ENCODE peak calls at places on chromosomes 1 and 21, in eight cellular contexts. One of them, this sample, is unnamed.

GRCh38 chr1:227886993-227887696 is 60.6 kb downstream of the WNT9A start:
- DNase-seq in activated T-cell treated with anti-CD3 and anti-CD28 coated beads, Interleukin-2, amount 50 U/mL, for 72 hours: peak
- DNase-seq in foreskin melanocyte: no peak
- DNase-seq in A172: no peak
- DNase-seq in NCI-H510A: peak
- DNase-seq in HEK293T: no peak
- DNase-seq in HFF-Myc: peak
- DNase-seq in transverse colon: peak
- DNase-seq in this sample: no peak

GRCh38 chr1:212858461-212859265 is 588 bp downstream of the FLVCR1 start:
- DNase-seq in foreskin melanocyte: no peak
- DNase-seq in HFF-Myc: no peak
- DNase-seq in A172: peak
- DNase-seq in transverse colon: peak
- DNase-seq in activated T-cell treated with anti-CD3 and anti-CD28 coated beads, Interleukin-2, amount 50 U/mL, for 72 hours: peak
- DNase-seq in HEK293T: peak
- DNase-seq in NCI-H510A: peak
- DNase-seq in this sample: peak

GRCh38 chr1:34879230-34879629 is 19.7 kb upstream of the SMIM12 start:
- DNase-seq in A172: no peak
- DNase-seq in foreskin melanocyte: no peak
- DNase-seq in activated T-cell treated with anti-CD3 and anti-CD28 coated beads, Interleukin-2, amount 50 U/mL, for 72 hours: no peak
- DNase-seq in HFF-Myc: no peak
- DNase-seq in transverse colon: no peak
- DNase-seq in HEK293T: no peak
- DNase-seq in NCI-H510A: no peak
- DNase-seq in this sample: no peak

GRCh38 chr1:184075040-184076029 is 23.8 kb downstream of the TSEN15 start:
- DNase-seq in A172: peak
- DNase-seq in HEK293T: peak
- DNase-seq in NCI-H510A: peak
- DNase-seq in foreskin melanocyte: peak
- DNase-seq in HFF-Myc: peak
- DNase-seq in activated T-cell treated with anti-CD3 and anti-CD28 coated beads, Interleukin-2, amount 50 U/mL, for 72 hours: peak
- DNase-seq in transverse colon: peak
- DNase-seq in this sample: peak

GRCh38 chr1:197103295-197103694 is 36.2 kb upstream of the F13B start:
- DNase-seq in HFF-Myc: no peak
- DNase-seq in foreskin melanocyte: no peak
- DNase-seq in activated T-cell treated with anti-CD3 and anti-CD28 coated beads, Interleukin-2, amount 50 U/mL, for 72 hours: no peak
- DNase-seq in NCI-H510A: no peak
- DNase-seq in A172: no peak
- DNase-seq in transverse colon: no peak
- DNase-seq in HEK293T: no peak
- DNase-seq in this sample: no peak

GRCh38 chr21:44384968-44385367 is 31.5 kb downstream of the TRPM2 start:
- DNase-seq in HEK293T: no peak
- DNase-seq in foreskin melanocyte: no peak
- DNase-seq in activated T-cell treated with anti-CD3 and anti-CD28 coated beads, Interleukin-2, amount 50 U/mL, for 72 hours: no peak
- DNase-seq in HFF-Myc: no peak
- DNase-seq in A172: no peak
- DNase-seq in NCI-H510A: no peak
- DNase-seq in transverse colon: no peak
- DNase-seq in this sample: no peak

GRCh38 chr21:41366522-41367151 is 4.8 kb downstream of the MX2 start:
- DNase-seq in NCI-H510A: peak
- DNase-seq in transverse colon: peak
- DNase-seq in foreskin melanocyte: no peak
- DNase-seq in activated T-cell treated with anti-CD3 and anti-CD28 coated beads, Interleukin-2, amount 50 U/mL, for 72 hours: peak
- DNase-seq in HEK293T: no peak
- DNase-seq in HFF-Myc: no peak
- DNase-seq in A172: peak
- DNase-seq in this sample: peak

GRCh38 chr1:147171399-147172167 is 687 bp downstream of the PRKAB2 start:
- DNase-seq in transverse colon: peak
- DNase-seq in activated T-cell treated with anti-CD3 and anti-CD28 coated beads, Interleukin-2, amount 50 U/mL, for 72 hours: no peak
- DNase-seq in A172: peak
- DNase-seq in NCI-H510A: no peak
- DNase-seq in HEK293T: peak
- DNase-seq in foreskin melanocyte: no peak
- DNase-seq in HFF-Myc: no peak
- DNase-seq in this sample: peak

GRCh38 chr1:226954777-226955176 is 14.7 kb downstream of the COQ8A start:
- DNase-seq in foreskin melanocyte: no peak
- DNase-seq in activated T-cell treated with anti-CD3 and anti-CD28 coated beads, Interleukin-2, amount 50 U/mL, for 72 hours: no peak
- DNase-seq in HEK293T: no peak
- DNase-seq in A172: no peak
- DNase-seq in HFF-Myc: no peak
- DNase-seq in transverse colon: no peak
- DNase-seq in NCI-H510A: no peak
- DNase-seq in this sample: no peak

GRCh38 chr1:31523769-31524168 is 52.5 kb upstream of the TINAGL1 start:
- DNase-seq in activated T-cell treated with anti-CD3 and anti-CD28 coated beads, Interleukin-2, amount 50 U/mL, for 72 hours: no peak
- DNase-seq in foreskin melanocyte: no peak
- DNase-seq in HFF-Myc: no peak
- DNase-seq in HEK293T: no peak
- DNase-seq in A172: peak
- DNase-seq in transverse colon: peak
- DNase-seq in NCI-H510A: no peak
- DNase-seq in this sample: no peak

GRCh38 chr21:25735895-25736597 is 1.3 kb downstream of the GABPA start:
- DNase-seq in HFF-Myc: no peak
- DNase-seq in activated T-cell treated with anti-CD3 and anti-CD28 coated beads, Interleukin-2, amount 50 U/mL, for 72 hours: no peak
- DNase-seq in HEK293T: no peak
- DNase-seq in NCI-H510A: no peak
- DNase-seq in A172: peak
- DNase-seq in transverse colon: no peak
- DNase-seq in foreskin melanocyte: peak
- DNase-seq in this sample: no peak

GRCh38 chr1:12095822-12096263 is 32.7 kb downstream of the TNFRSF8 start:
- DNase-seq in activated T-cell treated with anti-CD3 and anti-CD28 coated beads, Interleukin-2, amount 50 U/mL, for 72 hours: no peak
- DNase-seq in NCI-H510A: no peak
- DNase-seq in A172: peak
- DNase-seq in foreskin melanocyte: no peak
- DNase-seq in HFF-Myc: peak
- DNase-seq in HEK293T: peak
- DNase-seq in transverse colon: no peak
- DNase-seq in this sample: no peak

GRCh38 chr1:67347688-67348472 is 40.2 kb downstream of the IL12RB2 start:
- DNase-seq in HEK293T: peak
- DNase-seq in NCI-H510A: peak
- DNase-seq in HFF-Myc: no peak
- DNase-seq in transverse colon: peak
- DNase-seq in A172: peak
- DNase-seq in foreskin melanocyte: peak
- DNase-seq in activated T-cell treated with anti-CD3 and anti-CD28 coated beads, Interleukin-2, amount 50 U/mL, for 72 hours: no peak
- DNase-seq in this sample: peak

GRCh38 chr1:143643148-143643885 is 328.5 kb downstream of the FAM72C start:
- DNase-seq in HEK293T: no peak
- DNase-seq in transverse colon: no peak
- DNase-seq in activated T-cell treated with anti-CD3 and anti-CD28 coated beads, Interleukin-2, amount 50 U/mL, for 72 hours: no peak
- DNase-seq in NCI-H510A: no peak
- DNase-seq in HFF-Myc: no peak
- DNase-seq in foreskin melanocyte: no peak
- DNase-seq in A172: no peak
- DNase-seq in this sample: no peak

GRCh38 chr1:30677471-30677870 is 45.9 kb downstream of the MATN1 start:
- DNase-seq in HEK293T: no peak
- DNase-seq in activated T-cell treated with anti-CD3 and anti-CD28 coated beads, Interleukin-2, amount 50 U/mL, for 72 hours: no peak
- DNase-seq in NCI-H510A: no peak
- DNase-seq in transverse colon: peak
- DNase-seq in HFF-Myc: no peak
- DNase-seq in A172: no peak
- DNase-seq in foreskin melanocyte: no peak
- DNase-seq in this sample: no peak

GRCh38 chr1:20439282-20439681 is 46.7 kb downstream of the CAMK2N1 start:
- DNase-seq in NCI-H510A: no peak
- DNase-seq in foreskin melanocyte: peak
- DNase-seq in HEK293T: no peak
- DNase-seq in HFF-Myc: no peak
- DNase-seq in activated T-cell treated with anti-CD3 and anti-CD28 coated beads, Interleukin-2, amount 50 U/mL, for 72 hours: no peak
- DNase-seq in A172: peak
- DNase-seq in transverse colon: no peak
- DNase-seq in this sample: no peak

GRCh38 chr1:50666849-50667248 is 243.6 kb upstream of the DMRTA2 start:
- DNase-seq in NCI-H510A: no peak
- DNase-seq in A172: no peak
- DNase-seq in HEK293T: no peak
- DNase-seq in transverse colon: no peak
- DNase-seq in foreskin melanocyte: peak
- DNase-seq in activated T-cell treated with anti-CD3 and anti-CD28 coated beads, Interleukin-2, amount 50 U/mL, for 72 hours: no peak
- DNase-seq in HFF-Myc: no peak
- DNase-seq in this sample: no peak

GRCh38 chr21:15260604-15261003 is 195.8 kb upstream of the NRIP1 start:
- DNase-seq in transverse colon: no peak
- DNase-seq in HEK293T: no peak
- DNase-seq in foreskin melanocyte: no peak
- DNase-seq in HFF-Myc: no peak
- DNase-seq in A172: no peak
- DNase-seq in activated T-cell treated with anti-CD3 and anti-CD28 coated beads, Interleukin-2, amount 50 U/mL, for 72 hours: no peak
- DNase-seq in NCI-H510A: no peak
- DNase-seq in this sample: no peak

GRCh38 chr1:158055854-158056253 is 62.4 kb downstream of the KIRREL1 start:
- DNase-seq in foreskin melanocyte: no peak
- DNase-seq in A172: no peak
- DNase-seq in NCI-H510A: no peak
- DNase-seq in transverse colon: no peak
- DNase-seq in HEK293T: no peak
- DNase-seq in HFF-Myc: no peak
- DNase-seq in activated T-cell treated with anti-CD3 and anti-CD28 coated beads, Interleukin-2, amount 50 U/mL, for 72 hours: no peak
- DNase-seq in this sample: no peak

GRCh38 chr1:160007577-160008200 is 24.1 kb downstream of the PIGM start:
- DNase-seq in activated T-cell treated with anti-CD3 and anti-CD28 coated beads, Interleukin-2, amount 50 U/mL, for 72 hours: no peak
- DNase-seq in NCI-H510A: no peak
- DNase-seq in foreskin melanocyte: no peak
- DNase-seq in transverse colon: no peak
- DNase-seq in HEK293T: peak
- DNase-seq in HFF-Myc: no peak
- DNase-seq in A172: peak
- DNase-seq in this sample: peak

GRCh38 chr1:100130552-100131077 is 2.1 kb downstream of the SASS6 start:
- DNase-seq in HEK293T: no peak
- DNase-seq in HFF-Myc: peak
- DNase-seq in NCI-H510A: no peak
- DNase-seq in A172: no peak
- DNase-seq in transverse colon: no peak
- DNase-seq in foreskin melanocyte: no peak
- DNase-seq in activated T-cell treated with anti-CD3 and anti-CD28 coated beads, Interleukin-2, amount 50 U/mL, for 72 hours: no peak
- DNase-seq in this sample: no peak

GRCh38 chr1:183975651-183976050 is 61.9 kb downstream of the COLGALT2 start:
- DNase-seq in NCI-H510A: no peak
- DNase-seq in foreskin melanocyte: no peak
- DNase-seq in HEK293T: no peak
- DNase-seq in activated T-cell treated with anti-CD3 and anti-CD28 coated beads, Interleukin-2, amount 50 U/mL, for 72 hours: no peak
- DNase-seq in HFF-Myc: no peak
- DNase-seq in A172: no peak
- DNase-seq in transverse colon: no peak
- DNase-seq in this sample: no peak

GRCh38 chr1:184425449-184426277 is 38.8 kb downstream of the C1orf21 start:
- DNase-seq in foreskin melanocyte: no peak
- DNase-seq in activated T-cell treated with anti-CD3 and anti-CD28 coated beads, Interleukin-2, amount 50 U/mL, for 72 hours: no peak
- DNase-seq in HFF-Myc: no peak
- DNase-seq in transverse colon: peak
- DNase-seq in NCI-H510A: no peak
- DNase-seq in HEK293T: no peak
- DNase-seq in A172: no peak
- DNase-seq in this sample: no peak